ENCODE peak calls at places on chromosomes 1 and 21, in seven cellular contexts. N is T1000, T is foreskin fibroblast, R is GM03348, Q is choroid plexus epithelial cell, G is NCI-H2081, K is LHCN-M2. O is an unnamed sample.

GRCh38 chr1:234998174-234998741 is 130.4 kb downstream of the TOMM20 start:
- DNase-seq in N (no peak), T (no peak), R (no peak), Q (no peak), G (no peak), K (peak), O (peak)

GRCh38 chr1:229028987-229029550 is 241.8 kb upstream of the RAB4A start:
- DNase-seq in N (no peak), T (no peak), R (no peak), Q (no peak), G (no peak), K (no peak), O (no peak)

GRCh38 chr1:231357831-231358354 is 19.8 kb downstream of the SPRTN start:
- DNase-seq in N (no peak), T (peak), R (peak), Q (peak), G (peak), K (peak), O (peak)

GRCh38 chr1:3464649-3465025 is 10.2 kb downstream of the ARHGEF16 start:
- DNase-seq in N (no peak), T (no peak), R (no peak), Q (no peak), G (no peak), K (no peak), O (no peak)

GRCh38 chr1:12518956-12519707 is 98.9 kb downstream of the DHRS3 start:
- DNase-seq in N (peak), T (peak), R (peak), Q (peak), G (no peak), K (peak), O (no peak)

GRCh38 chr21:43712268-43712942 is 6.5 kb upstream of the PDXK start:
- DNase-seq in N (peak), T (peak), R (peak), Q (peak), G (peak), K (peak), O (no peak)

GRCh38 chr1:67020304-67020703 is 33.6 kb downstream of the SLC35D1 start:
- DNase-seq in N (no peak), T (peak), R (peak), Q (peak), G (no peak), K (no peak), O (no peak)

GRCh38 chr1:27364696-27365371 is 1.9 kb downstream of the MAP3K6 start:
- DNase-seq in N (no peak), T (no peak), R (no peak), Q (no peak), G (no peak), K (no peak), O (no peak)

GRCh38 chr1:111441573-111442192 is 7.4 kb downstream of the WDR77 start:
- DNase-seq in N (no peak), T (peak), R (peak), Q (peak), G (no peak), K (no peak), O (no peak)

GRCh38 chr1:243964915-243965314 is 86.2 kb upstream of the ZBTB18 start:
- DNase-seq in N (no peak), T (no peak), R (peak), Q (no peak), G (no peak), K (no peak), O (no peak)

GRCh38 chr21:33101300-33102005 is 31.5 kb downstream of the OLIG1 start:
- DNase-seq in N (no peak), T (no peak), R (no peak), Q (no peak), G (no peak), K (no peak), O (no peak)

GRCh38 chr1:84253891-84254290 is 47.6 kb upstream of the SAMD13 start:
- DNase-seq in N (peak), T (peak), R (peak), Q (peak), G (no peak), K (peak), O (peak)

GRCh38 chr1:22643381-22643780 is at the start of gene C1QC:
- DNase-seq in N (no peak), T (no peak), R (no peak), Q (no peak), G (no peak), K (no peak), O (no peak)

GRCh38 chr21:27026501-27026900 is 59.6 kb upstream of the ADAMTS5 start:
- DNase-seq in N (no peak), T (peak), R (no peak), Q (peak), G (no peak), K (no peak), O (no peak)

GRCh38 chr1:197865809-197866208 is 36.6 kb upstream of the C1orf53 start:
- DNase-seq in N (no peak), T (no peak), R (no peak), Q (no peak), G (no peak), K (no peak), O (no peak)

GRCh38 chr1:12505639-12506311 is 112.2 kb downstream of the DHRS3 start:
- DNase-seq in N (no peak), T (no peak), R (no peak), Q (no peak), G (no peak), K (no peak), O (no peak)

GRCh38 chr21:38351961-38352521 is 95.2 kb downstream of the KCNJ15 start:
- DNase-seq in N (no peak), T (peak), R (peak), Q (peak), G (peak), K (peak), O (peak)

GRCh38 chr1:12539705-12540579 is 78.1 kb downstream of the DHRS3 start:
- DNase-seq in N (no peak), T (peak), R (peak), Q (peak), G (no peak), K (peak), O (peak)

GRCh38 chr21:45741691-45742090 is 98.2 kb downstream of the PCBP3 start:
- DNase-seq in N (no peak), T (no peak), R (no peak), Q (no peak), G (no peak), K (no peak), O (no peak)

GRCh38 chr1:228340686-228341449 is 65.8 kb downstream of the TRIM11 start:
- DNase-seq in N (no peak), T (no peak), R (no peak), Q (no peak), G (no peak), K (no peak), O (no peak)

GRCh38 chr1:3419415-3420204 is 34.9 kb upstream of the ARHGEF16 start:
- DNase-seq in N (no peak), T (peak), R (peak), Q (no peak), G (peak), K (no peak), O (peak)

GRCh38 chr21:46115441-46116188 is 17.7 kb downstream of the COL6A2 start:
- DNase-seq in N (no peak), T (no peak), R (no peak), Q (no peak), G (no peak), K (no peak), O (no peak)

GRCh38 chr1:5423109-5423508 is 569.1 kb downstream of the NPHP4 start:
- DNase-seq in N (no peak), T (no peak), R (no peak), Q (no peak), G (no peak), K (no peak), O (no peak)

GRCh38 chr1:48572632-48573258 is 100.7 kb upstream of the SPATA6 start:
- DNase-seq in N (peak), T (peak), R (peak), Q (peak), G (peak), K (peak), O (peak)

O was measured in hepatic stellate cell.